ENCODE peak calls at places on chromosomes 5 and 9, in nine cellular contexts. T, D, F, K, O, R, C, Z and S are unnamed samples.
A peak's percentile ranks its signal among the peaks of the same experiment; 100 is the strongest.

GRCh38 chr5:153970496-153970895 is 68.2 kb downstream of the FAM114A2 start:
- DNase-seq in T (no peak), D (no peak), F (no peak), K (no peak), O (no peak), R (no peak), C (no peak), Z (no peak), S (no peak)

GRCh38 chr5:121805931-121806330 is 45.8 kb upstream of the FTMT start:
- DNase-seq in T (no peak), D (no peak), F (no peak), K (no peak), O (no peak), R (no peak), C (no peak), Z (no peak), S (no peak)

GRCh38 chr9:107693620-107694326 is 204.2 kb upstream of the KLF4 start:
- DNase-seq in T (no peak), D (no peak), F (no peak), K (no peak), O (no peak), R (no peak), C (no peak), Z (no peak), S (no peak)

GRCh38 chr9:28915256-28915930 is 1342.1 kb upstream of the C9orf72 start:
- DNase-seq in T (no peak), D (no peak), F (no peak), K (no peak), O (peak; percentile 35), R (no peak), C (no peak), Z (no peak), S (no peak)

GRCh38 chr9:98172604-98173003 is 19.8 kb downstream of the CORO2A start:
- DNase-seq in T (no peak), D (peak; percentile 71), F (no peak), K (no peak), O (no peak), R (no peak), C (peak; percentile 13), Z (no peak), S (no peak)

GRCh38 chr5:57816108-57816507 is 333.5 kb upstream of the ACTBL2 start:
- DNase-seq in T (no peak), D (no peak), F (no peak), K (peak; percentile 92), O (no peak), R (no peak), C (no peak), Z (no peak), S (no peak)

GRCh38 chr5:19923742-19924141 is 64.3 kb downstream of the CDH18 start:
- DNase-seq in T (no peak), D (no peak), F (no peak), K (no peak), O (no peak), R (no peak), C (no peak), Z (no peak), S (no peak)

GRCh38 chr5:93746406-93747056 is 5.1 kb upstream of the POU5F2 start:
- DNase-seq in T (no peak), D (no peak), F (no peak), K (no peak), O (no peak), R (no peak), C (no peak), Z (no peak), S (no peak)

GRCh38 chr5:124461857-124462423 is 284.5 kb downstream of the ZNF608 start:
- DNase-seq in T (no peak), D (no peak), F (no peak), K (no peak), O (no peak), R (no peak), C (no peak), Z (no peak), S (no peak)

GRCh38 chr9:123087359-123087888 is 54.0 kb downstream of the GPR21 start:
- DNase-seq in T (no peak), D (no peak), F (no peak), K (no peak), O (no peak), R (no peak), C (no peak), Z (no peak), S (no peak)

GRCh38 chr5:106121972-106122605 is 1548.6 kb downstream of the EFNA5 start:
- DNase-seq in T (no peak), D (peak; percentile 37), F (no peak), K (no peak), O (no peak), R (no peak), C (peak; percentile 31), Z (no peak), S (no peak)

GRCh38 chr5:98770158-98770910 is 3.1 kb upstream of the RGMB start:
- DNase-seq in T (peak; percentile 82), D (peak; percentile 29), F (peak; percentile 33), K (no peak), O (no peak), R (peak; percentile 23), C (peak; percentile 60), Z (peak; percentile 74), S (no peak)

GRCh38 chr9:127455299-127455992 is 4.1 kb downstream of the LRSAM1 start:
- DNase-seq in T (no peak), D (no peak), F (no peak), K (no peak), O (no peak), R (peak; percentile 46), C (peak; percentile 58), Z (no peak), S (no peak)

GRCh38 chr5:178642351-178642909 is 15.6 kb upstream of the CLK4 start:
- DNase-seq in T (no peak), D (no peak), F (no peak), K (peak; percentile 74), O (peak; percentile 98), R (no peak), C (peak; percentile 10), Z (no peak), S (no peak)

GRCh38 chr5:166369817-166370216 is 1921.6 kb upstream of the WWC1 start:
- DNase-seq in T (no peak), D (no peak), F (no peak), K (no peak), O (no peak), R (no peak), C (no peak), Z (no peak), S (no peak)

DNA sequence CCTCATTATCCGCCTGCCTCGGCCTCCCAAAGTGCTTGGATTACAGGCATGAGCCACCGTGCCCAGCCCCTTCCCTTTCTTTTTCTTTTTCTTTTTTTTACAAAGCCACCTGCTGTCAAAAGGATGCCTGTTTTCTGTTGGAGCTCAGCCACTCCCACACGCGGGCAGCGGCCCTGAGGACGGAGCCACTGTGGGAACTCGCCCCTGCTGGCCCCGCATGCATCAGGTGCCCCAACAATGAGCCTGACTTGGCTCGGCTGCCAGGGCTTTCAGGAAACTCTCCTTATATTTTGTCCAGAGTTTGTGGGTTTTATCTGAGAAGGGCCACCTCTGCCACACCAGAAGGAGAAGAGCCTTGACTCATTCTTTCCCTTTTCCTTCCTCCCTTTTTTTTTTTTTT is 37.1 kb upstream of the LRRC14B start:
- DNase-seq in T (no peak), D (no peak), F (no peak), K (no peak), O (no peak), R (no peak), C (no peak), Z (no peak), S (no peak)
- H3K4me3 ChIP-seq in T (no peak overlapping the region), D (no peak overlapping the region), F (no peak overlapping the region), K (no peak overlapping the region), O (no peak overlapping the region), R (no peak overlapping the region), C (no peak overlapping the region), Z (no peak overlapping the region), S (no peak overlapping the region)

DNA sequence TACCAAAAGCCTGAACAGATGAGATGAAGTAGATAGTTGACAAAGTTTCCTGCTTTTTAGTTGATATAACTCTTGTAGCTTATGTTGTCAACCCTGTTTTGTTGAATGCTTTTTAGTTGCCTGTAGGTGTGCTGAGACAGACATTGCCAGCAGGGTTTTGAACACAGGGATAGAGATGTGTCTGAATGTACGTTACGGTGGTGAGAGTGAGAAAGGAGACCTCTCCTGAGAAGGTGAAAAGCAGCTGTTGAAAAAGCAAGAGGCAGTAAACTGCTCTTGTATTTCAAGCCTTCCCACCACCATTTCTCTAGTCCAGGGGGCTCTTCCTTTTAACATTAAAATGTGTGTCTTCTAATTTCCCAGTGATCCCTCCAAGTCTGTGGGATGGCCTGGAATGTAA is 14.7 kb downstream of the DNAJC21 start:
- DNase-seq in T (no peak), D (no peak), F (no peak), K (no peak), O (no peak), R (no peak), C (no peak), Z (no peak), S (no peak)
- H3K36me3 ChIP-seq in T (peaks cover 67% of the 10 kb centered on the region), D (peaks cover 43% of the 10 kb centered on the region), F (peaks cover 15% of the 10 kb centered on the region), K (peaks cover 11% of the 10 kb centered on the region), O (peaks cover 9% of the 10 kb centered on the region), R (peaks cover 96% of the 10 kb centered on the region), C (no peaks in the 10 kb centered on the region), Z (no peaks in the 10 kb centered on the region), S (peaks cover 72% of the 10 kb centered on the region)

GRCh38 chr9:72599874-72600534 is 78.6 kb downstream of the TMC1 start:
- DNase-seq in T (no peak), D (no peak), F (no peak), K (no peak), O (no peak), R (no peak), C (no peak), Z (no peak), S (no peak)
- TF ChIP-seq CTCF in T (no peak), D (no peak), F (no peak), K (no peak), O (peak; percentile 35), R (no peak), C (no peak), Z (no peak), S (no peak)

GRCh38 chr5:10581424-10581748 is 17.5 kb downstream of the ANKRD33B start:
- DNase-seq in T (no peak), D (no peak), F (no peak), K (no peak), O (no peak), R (no peak), C (no peak), Z (no peak), S (no peak)

GRCh38 chr5:10578869-10579268 is 15.0 kb downstream of the ANKRD33B start:
- DNase-seq in T (no peak), D (peak; percentile 3), F (no peak), K (no peak), O (no peak), R (no peak), C (no peak), Z (no peak), S (no peak)

GRCh38 chr5:10580531-10581423 is 16.9 kb downstream of the ANKRD33B start:
- DNase-seq in T (no peak), D (peak; percentile 7), F (no peak), K (no peak), O (no peak), R (no peak), C (no peak), Z (no peak), S (no peak)

GRCh38 chr5:10578292-10578663 is 14.4 kb downstream of the ANKRD33B start:
- DNase-seq in T (no peak), D (peak; percentile 0), F (no peak), K (no peak), O (no peak), R (no peak), C (no peak), Z (no peak), S (no peak)

GRCh38 chr5:10579537-10580521 is 16.0 kb downstream of the ANKRD33B start:
- DNase-seq in T (no peak), D (peak; percentile 9), F (no peak), K (no peak), O (no peak), R (no peak), C (no peak), Z (no peak), S (no peak)
- H3K4me3 ChIP-seq in T (no peak overlapping the region), D (no peak overlapping the region), F (no peak overlapping the region), K (no peak overlapping the region), O (no peak overlapping the region), R (no peak overlapping the region), C (no peak overlapping the region), Z (no peak overlapping the region), S (no peak overlapping the region)